ENCODE peak calls at places on chromosomes 6 and 20, in four cellular contexts. G is fibroblast of pulmonary artery, O is HuH-7, X is NCI-H1048. S is an unnamed sample.
A peak's percentile ranks its signal among the peaks of the same experiment; 100 is the strongest.

GRCh38 chr6:43943781-43944250 is 173.8 kb downstream of the VEGFA start:
- DNase-seq in G (no peak), O (no peak), X (no peak), S (no peak)

GRCh38 chr6:43262000-43262779 is 18.9 kb downstream of the TTBK1 start:
- DNase-seq in G (no peak), O (no peak), X (no peak), S (no peak)

GRCh38 chr6:45952546-45952945 is 63.1 kb downstream of the CLIC5 start:
- DNase-seq in G (no peak), O (no peak), X (no peak), S (no peak)

GRCh38 chr6:158528826-158529225 is 31.1 kb upstream of the TMEM181 start:
- DNase-seq in G (no peak), O (no peak), X (no peak), S (no peak)

GRCh38 chr6:35590622-35591066 is 77.9 kb upstream of the TULP1 start:
- DNase-seq in G (peak; percentile 81), O (no peak), X (no peak), S (peak; percentile 54)

GRCh38 chr20:54980321-54980960 is 505.0 kb downstream of the DOK5 start:
- DNase-seq in G (no peak), O (no peak), X (no peak), S (no peak)

GRCh38 chr6:130967502-130968469 is 95.3 kb downstream of the EPB41L2 start:
- DNase-seq in G (peak; percentile 52), O (no peak), X (no peak), S (peak; percentile 22)

GRCh38 chr6:6366778-6367177 is 46.3 kb upstream of the F13A1 start:
- DNase-seq in G (no peak), O (no peak), X (no peak), S (no peak)

GRCh38 chr6:32825966-32826365 is 9.2 kb upstream of the HLA-DOB start:
- DNase-seq in G (peak; percentile 86), O (no peak), X (no peak), S (peak; percentile 71)

GRCh38 chr20:54062812-54063280 is 7.5 kb downstream of the BCAS1 start:
- DNase-seq in G (peak; percentile 72), O (peak; percentile 73), X (peak; percentile 7), S (peak; percentile 52)

GRCh38 chr6:119720160-119720559 is 370.6 kb upstream of the MAN1A1 start:
- DNase-seq in G (peak; percentile 7), O (no peak), X (no peak), S (no peak)

GRCh38 chr6:132391391-132392291 is 9.6 kb downstream of the MOXD1 start:
- DNase-seq in G (peak; percentile 83), O (no peak), X (no peak), S (peak; percentile 21)

GRCh38 chr6:3523288-3523670 is 66.4 kb upstream of the SLC22A23 start:
- DNase-seq in G (no peak), O (no peak), X (no peak), S (no peak)

GRCh38 chr6:22926613-22927348 is 357.4 kb downstream of the HDGFL1 start:
- DNase-seq in G (peak; percentile 58), O (no peak), X (no peak), S (no peak)

GRCh38 chr6:170269151-170269872 is 21.6 kb downstream of the DLL1 start:
- DNase-seq in G (no peak), O (no peak), X (no peak), S (no peak)

GRCh38 chr6:42901538-42901957 is 14.3 kb upstream of the PTCRA start:
- DNase-seq in G (peak; percentile 89), O (peak; percentile 43), X (peak; percentile 58), S (peak; percentile 71)

GRCh38 chr6:138250513-138251247 is 32.4 kb upstream of the PBOV1 start:
- DNase-seq in G (peak; percentile 97), O (no peak), X (no peak), S (peak; percentile 89)

GRCh38 chr6:105993769-105994521 is 92.2 kb upstream of the PRDM1 start:
- DNase-seq in G (peak; percentile 21), O (no peak), X (no peak), S (no peak)

S was measured in amniotic epithelial cell.